ENCODE peak calls at places on chromosomes 4 and X, in ten cellular contexts. F, W, B, I, J, Y, T, S, C and L are unnamed samples.

GRCh38 chrX:64850371-64851082 is 125.7 kb downstream of the ZC4H2 start:
- DNase-seq in Y (no peak), J (no peak), T (no peak), W (no peak), F (no peak), B (no peak), I (no peak), S (no peak), C (no peak), L (no peak)

GRCh38 chr4:6746721-6747689 is 31.0 kb downstream of the BLOC1S4 start:
- DNase-seq in J (no peak), W (no peak), C (no peak), F (no peak), T (no peak), Y (no peak), S (no peak), I (no peak), B (peak), L (peak)

GRCh38 chr4:2797188-2797544 is 4.3 kb downstream of the SH3BP2 start:
- DNase-seq in S (no peak), B (peak), I (no peak), Y (no peak), W (no peak), C (no peak), T (peak), J (no peak), F (no peak), L (no peak)

GRCh38 chrX:24025741-24026402 is 1.1 kb downstream of the KLHL15 start:
- DNase-seq in I (peak), F (no peak), W (peak), J (peak), C (no peak), S (no peak), B (no peak), T (peak), Y (no peak), L (no peak)

GRCh38 chr4:121786221-121786620 is 14.9 kb upstream of the EXOSC9 start:
- DNase-seq in J (no peak), F (no peak), B (no peak), W (no peak), Y (no peak), T (no peak), C (no peak), S (no peak), I (no peak), L (no peak)

GRCh38 chrX:117215683-117216082 is 752.9 kb upstream of the CT83 start:
- DNase-seq in B (no peak), I (no peak), C (no peak), S (no peak), Y (no peak), F (no peak), W (no peak), J (no peak), T (no peak), L (no peak)

GRCh38 chrX:12701625-12702024 is 89.6 kb upstream of the PRPS2 start:
- DNase-seq in C (peak), W (peak), F (no peak), J (peak), T (no peak), Y (peak), S (peak), B (peak), I (peak), L (no peak)

GRCh38 chr4:22514431-22514830 is 1.4 kb downstream of the ADGRA3 start:
- DNase-seq in Y (no peak), F (no peak), C (no peak), I (no peak), T (no peak), J (no peak), B (no peak), S (no peak), W (no peak), L (no peak)

GRCh38 chrX:103063191-103063845 is 653 bp downstream of the BEX1 start:
- DNase-seq in I (no peak), B (no peak), F (no peak), J (no peak), T (no peak), Y (peak), C (no peak), W (no peak), S (peak), L (no peak)

GRCh38 chr4:116055857-116056827 is 942.7 kb upstream of the NDST4 start:
- DNase-seq in F (no peak), B (no peak), Y (no peak), W (no peak), J (no peak), T (no peak), S (no peak), I (no peak), C (no peak), L (no peak)
- TF ChIP-seq CTCF in F (no peak), B (no peak), Y (peak), W (no peak), J (no peak), T (no peak), S (peak), I (peak), C (no peak), L (no peak)

DNA sequence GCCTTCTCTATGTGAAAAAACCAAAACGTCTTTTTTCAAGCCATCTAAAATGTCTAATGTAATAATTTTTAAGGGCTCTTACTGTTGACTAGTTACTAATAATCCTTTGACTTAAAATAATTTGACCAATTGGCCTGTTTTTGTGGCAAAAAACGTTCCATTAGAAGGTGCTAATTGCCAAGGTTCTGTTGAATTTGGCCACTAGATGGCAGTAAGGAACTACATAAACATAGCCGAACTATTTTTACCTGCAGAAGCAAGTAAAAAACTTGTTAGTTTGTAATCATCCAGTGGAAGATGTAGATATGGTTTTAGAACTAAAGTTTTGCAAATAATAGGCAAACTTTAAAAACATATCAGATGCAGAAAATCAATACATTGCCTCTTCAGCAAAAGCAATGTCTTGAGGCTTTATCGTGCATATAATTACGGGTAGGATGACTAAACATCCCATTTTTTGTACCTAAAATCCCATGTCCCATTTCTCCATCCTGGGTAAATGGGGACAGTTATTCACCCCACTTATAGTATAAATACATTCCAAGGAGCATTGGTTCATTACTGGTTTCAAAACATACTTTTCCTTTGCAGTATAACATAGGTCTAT is 57.6 kb downstream of the PROM1 start:
- DNase-seq in C (no peak), I (peak), B (no peak), S (peak), Y (peak), F (no peak), J (no peak), W (peak), T (no peak), L (no peak)
- TF ChIP-seq CTCF in C (peak), I (peak), B (peak), S (peak), Y (peak), F (peak), J (peak), W (peak), T (peak), L (peak)

GRCh38 chr4:158259955-158260575 is 49.8 kb downstream of the TMEM144 start:
- DNase-seq in I (no peak), C (no peak), B (no peak), F (no peak), S (no peak), J (no peak), Y (peak), T (no peak), W (no peak), L (no peak)
- TF ChIP-seq CTCF in I (peak), C (no peak), B (no peak), F (no peak), S (peak), J (peak), Y (peak), T (peak), W (no peak), L (peak)

GRCh38 chrX:149527705-149528104 is 13.1 kb upstream of the EOLA1 start:
- DNase-seq in Y (peak), J (no peak), T (no peak), I (peak), S (peak), W (no peak), F (no peak), C (no peak), B (no peak), L (no peak)
- TF ChIP-seq CTCF in Y (peak), J (peak), T (peak), I (peak), S (peak), W (peak), F (peak), C (peak), B (no peak), L (no peak)

DNA sequence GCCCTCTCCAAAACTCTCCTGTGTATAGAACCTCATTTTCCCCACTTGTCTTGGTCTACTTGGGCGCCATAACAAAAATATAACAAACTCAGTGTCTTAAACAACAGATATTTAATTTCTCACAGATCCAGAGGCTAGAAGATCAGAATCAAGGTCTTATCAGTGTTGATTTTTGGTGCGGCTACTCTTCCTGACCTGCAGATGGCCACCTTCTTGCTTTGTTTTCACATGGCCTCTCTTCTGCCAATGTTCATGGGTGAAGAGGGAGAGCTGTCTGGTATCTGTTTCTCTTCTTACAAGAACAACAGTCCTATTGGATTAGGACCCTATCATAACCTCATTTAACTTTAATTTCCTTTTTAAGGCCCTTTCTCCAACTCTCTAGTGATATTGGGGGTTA is 177.3 kb downstream of the PABPC4L start:
- DNase-seq in C (no peak), I (no peak), J (no peak), T (no peak), Y (peak), B (no peak), F (no peak), W (no peak), S (peak), L (no peak)
- TF ChIP-seq CTCF in C (no peak), I (peak), J (peak), T (no peak), Y (peak), B (no peak), F (no peak), W (no peak), S (peak), L (no peak)

GRCh38 chr4:120693817-120694216 is 228.7 kb downstream of the PRDM5 start:
- DNase-seq in S (no peak), I (no peak), B (no peak), J (no peak), F (no peak), T (no peak), W (no peak), C (no peak), Y (no peak), L (no peak)
- TF ChIP-seq CTCF in S (no peak), I (no peak), B (no peak), J (no peak), F (no peak), T (no peak), W (no peak), C (no peak), Y (no peak), L (no peak)

GRCh38 chr4:186148335-186148975 is 42.9 kb upstream of the CYP4V2 start:
- DNase-seq in B (no peak), C (no peak), Y (no peak), T (no peak), I (no peak), J (no peak), F (no peak), S (no peak), W (no peak), L (no peak)

GRCh38 chr4:186146443-186146842 is 41.9 kb downstream of the FAM149A start:
- DNase-seq in F (no peak), J (no peak), Y (no peak), W (no peak), C (no peak), I (no peak), B (no peak), S (no peak), T (no peak), L (no peak)

GRCh38 chr4:186150926-186151325 is 40.4 kb upstream of the CYP4V2 start:
- DNase-seq in C (no peak), B (no peak), S (no peak), I (no peak), J (no peak), W (no peak), T (no peak), F (no peak), Y (no peak), L (no peak)

GRCh38 chr4:186151499-186151898 is 39.9 kb upstream of the CYP4V2 start:
- DNase-seq in I (no peak), C (no peak), B (no peak), W (no peak), F (no peak), S (no peak), J (no peak), T (no peak), Y (no peak), L (no peak)

DNA sequence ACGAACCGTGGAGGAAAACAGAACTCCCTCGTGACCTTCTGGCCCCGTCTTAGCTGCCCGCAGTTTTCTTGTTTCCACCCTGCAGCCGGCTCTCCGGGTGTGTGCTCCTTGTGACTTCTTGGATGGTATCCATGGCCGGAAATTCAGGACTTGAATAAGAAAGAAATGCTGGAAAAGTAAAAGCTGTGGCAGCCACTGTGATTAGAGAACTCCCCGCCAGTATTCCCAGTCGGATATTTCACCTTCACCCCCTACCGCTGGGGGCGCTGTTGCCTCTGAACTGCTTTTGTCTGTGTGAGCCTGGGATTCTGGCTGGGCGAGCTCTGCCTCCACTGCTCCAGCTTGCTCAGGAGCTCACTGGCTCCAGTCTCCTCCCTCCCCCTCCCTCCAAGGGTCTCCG is 41.5 kb upstream of the CYP4V2 start:
- DNase-seq in B (no peak), S (peak), W (no peak), F (peak), T (peak), J (no peak), C (peak), Y (peak), I (no peak), L (peak)
- TF ChIP-seq CTCF in B (no peak), S (peak), W (peak), F (no peak), T (peak), J (peak), C (no peak), Y (peak), I (peak), L (no peak)